ENCODE peak calls at places on chromosomes 4 and X, in nine cellular contexts. One of them, this sample, is unnamed.
A peak's percentile ranks its signal among the peaks of the same experiment; 100 is the strongest.

GRCh38 chr4:25506032-25506571 is 129.0 kb downstream of the ANAPC4 start:
- DNase-seq in uterus: no peak
- DNase-seq in K562: no peak
- DNase-seq in heart right ventricle: no peak
- DNase-seq in cardiac muscle cell: no peak
- DNase-seq in lung: no peak
- DNase-seq in Peyer's patch: no peak
- DNase-seq in sigmoid colon: no peak
- DNase-seq in dorsolateral prefrontal cortex: no peak
- DNase-seq in this sample: no peak

GRCh38 chr4:182143822-182144620 is 99.2 kb upstream of the TENM3 start:
- DNase-seq in K562: no peak
- DNase-seq in dorsolateral prefrontal cortex: no peak
- DNase-seq in cardiac muscle cell: peak; percentile 49
- DNase-seq in lung: no peak
- DNase-seq in sigmoid colon: no peak
- DNase-seq in heart right ventricle: no peak
- DNase-seq in uterus: peak; percentile 36
- DNase-seq in Peyer's patch: no peak
- DNase-seq in this sample: no peak

GRCh38 chrX:76029385-76029784 is 143.5 kb upstream of the PBDC1 start:
- DNase-seq in cardiac muscle cell: no peak
- DNase-seq in heart right ventricle: no peak
- DNase-seq in Peyer's patch: no peak
- DNase-seq in dorsolateral prefrontal cortex: no peak
- DNase-seq in uterus: no peak
- DNase-seq in sigmoid colon: no peak
- DNase-seq in K562: peak; percentile 46
- DNase-seq in lung: no peak
- DNase-seq in this sample: no peak

GRCh38 chr4:103137446-103137827 is 37.8 kb upstream of the BDH2 start:
- DNase-seq in Peyer's patch: no peak
- DNase-seq in K562: no peak
- DNase-seq in dorsolateral prefrontal cortex: no peak
- DNase-seq in cardiac muscle cell: no peak
- DNase-seq in uterus: no peak
- DNase-seq in sigmoid colon: no peak
- DNase-seq in heart right ventricle: no peak
- DNase-seq in lung: no peak
- DNase-seq in this sample: no peak

GRCh38 chrX:23373129-23373804 is 38.6 kb downstream of the PTCHD1 start:
- DNase-seq in heart right ventricle: peak; percentile 4
- DNase-seq in sigmoid colon: no peak
- DNase-seq in dorsolateral prefrontal cortex: no peak
- DNase-seq in uterus: no peak
- DNase-seq in cardiac muscle cell: no peak
- DNase-seq in lung: no peak
- DNase-seq in Peyer's patch: no peak
- DNase-seq in K562: no peak
- DNase-seq in this sample: no peak

GRCh38 chrX:111447298-111447697 is 35.3 kb upstream of the DCX start:
- DNase-seq in Peyer's patch: no peak
- DNase-seq in cardiac muscle cell: peak; percentile 74
- DNase-seq in K562: peak; percentile 51
- DNase-seq in lung: no peak
- DNase-seq in dorsolateral prefrontal cortex: no peak
- DNase-seq in heart right ventricle: no peak
- DNase-seq in uterus: no peak
- DNase-seq in sigmoid colon: no peak
- DNase-seq in this sample: peak; percentile 11

GRCh38 chrX:15384304-15384703 is at the start of gene VEGFD:
- DNase-seq in Peyer's patch: no peak
- DNase-seq in dorsolateral prefrontal cortex: no peak
- DNase-seq in cardiac muscle cell: peak; percentile 56
- DNase-seq in K562: no peak
- DNase-seq in heart right ventricle: no peak
- DNase-seq in lung: no peak
- DNase-seq in sigmoid colon: no peak
- DNase-seq in uterus: no peak
- DNase-seq in this sample: no peak

GRCh38 chr4:139746430-139746829 is 80.8 kb downstream of the MGST2 start:
- DNase-seq in heart right ventricle: no peak
- DNase-seq in Peyer's patch: no peak
- DNase-seq in sigmoid colon: no peak
- DNase-seq in dorsolateral prefrontal cortex: no peak
- DNase-seq in K562: no peak
- DNase-seq in lung: no peak
- DNase-seq in cardiac muscle cell: peak; percentile 59
- DNase-seq in uterus: no peak
- DNase-seq in this sample: no peak

GRCh38 chrX:68684291-68684918 is 36.9 kb downstream of the STARD8 start:
- DNase-seq in heart right ventricle: peak; percentile 73
- DNase-seq in dorsolateral prefrontal cortex: no peak
- DNase-seq in sigmoid colon: peak; percentile 77
- DNase-seq in uterus: no peak
- DNase-seq in Peyer's patch: no peak
- DNase-seq in K562: peak; percentile 37
- DNase-seq in cardiac muscle cell: no peak
- DNase-seq in lung: no peak
- DNase-seq in this sample: no peak

GRCh38 chrX:114162068-114162735 is 421.7 kb upstream of the HTR2C start:
- DNase-seq in Peyer's patch: no peak
- DNase-seq in heart right ventricle: no peak
- DNase-seq in lung: no peak
- DNase-seq in uterus: no peak
- DNase-seq in sigmoid colon: no peak
- DNase-seq in K562: peak; percentile 56
- DNase-seq in dorsolateral prefrontal cortex: no peak
- DNase-seq in cardiac muscle cell: peak; percentile 46
- DNase-seq in this sample: peak; percentile 22

GRCh38 chr4:140326395-140326993 is 47.0 kb upstream of the SCOC start:
- DNase-seq in cardiac muscle cell: peak; percentile 66
- DNase-seq in Peyer's patch: no peak
- DNase-seq in uterus: peak; percentile 28
- DNase-seq in K562: peak; percentile 19
- DNase-seq in sigmoid colon: no peak
- DNase-seq in lung: no peak
- DNase-seq in dorsolateral prefrontal cortex: peak; percentile 27
- DNase-seq in heart right ventricle: peak; percentile 28
- DNase-seq in this sample: no peak

GRCh38 chr4:6808259-6808658 is 25.7 kb downstream of the KIAA0232 start:
- DNase-seq in lung: no peak
- DNase-seq in sigmoid colon: no peak
- DNase-seq in uterus: no peak
- DNase-seq in dorsolateral prefrontal cortex: no peak
- DNase-seq in cardiac muscle cell: no peak
- DNase-seq in heart right ventricle: no peak
- DNase-seq in Peyer's patch: no peak
- DNase-seq in K562: no peak
- DNase-seq in this sample: no peak

GRCh38 chr4:39763714-39764572 is 66.0 kb downstream of the UBE2K start:
- DNase-seq in sigmoid colon: no peak
- DNase-seq in cardiac muscle cell: no peak
- DNase-seq in Peyer's patch: no peak
- DNase-seq in lung: no peak
- DNase-seq in dorsolateral prefrontal cortex: no peak
- DNase-seq in uterus: no peak
- DNase-seq in K562: no peak
- DNase-seq in heart right ventricle: no peak
- DNase-seq in this sample: no peak

GRCh38 chr4:17492058-17492741 is 19.7 kb downstream of the QDPR start:
- DNase-seq in K562: no peak
- DNase-seq in sigmoid colon: no peak
- DNase-seq in uterus: peak; percentile 23
- DNase-seq in Peyer's patch: no peak
- DNase-seq in cardiac muscle cell: no peak
- DNase-seq in lung: no peak
- DNase-seq in heart right ventricle: no peak
- DNase-seq in dorsolateral prefrontal cortex: no peak
- DNase-seq in this sample: no peak

GRCh38 chr4:119337010-119337409 is 15.1 kb upstream of the FABP2 start:
- DNase-seq in sigmoid colon: no peak
- DNase-seq in uterus: no peak
- DNase-seq in Peyer's patch: no peak
- DNase-seq in K562: no peak
- DNase-seq in cardiac muscle cell: no peak
- DNase-seq in lung: no peak
- DNase-seq in dorsolateral prefrontal cortex: no peak
- DNase-seq in heart right ventricle: no peak
- DNase-seq in this sample: no peak

GRCh38 chr4:157143365-157143764 is 67.4 kb downstream of the GLRB start:
- DNase-seq in cardiac muscle cell: no peak
- DNase-seq in dorsolateral prefrontal cortex: no peak
- DNase-seq in lung: no peak
- DNase-seq in K562: no peak
- DNase-seq in uterus: no peak
- DNase-seq in heart right ventricle: no peak
- DNase-seq in Peyer's patch: no peak
- DNase-seq in sigmoid colon: no peak
- DNase-seq in this sample: no peak

GRCh38 chrX:71852182-71852581 is 58.5 kb upstream of the NHSL2 start:
- DNase-seq in uterus: no peak
- DNase-seq in lung: no peak
- DNase-seq in Peyer's patch: no peak
- DNase-seq in cardiac muscle cell: no peak
- DNase-seq in dorsolateral prefrontal cortex: no peak
- DNase-seq in sigmoid colon: no peak
- DNase-seq in heart right ventricle: no peak
- DNase-seq in K562: no peak
- DNase-seq in this sample: no peak

GRCh38 chrX:71846429-71846828 is 64.2 kb upstream of the NHSL2 start:
- DNase-seq in lung: no peak
- DNase-seq in dorsolateral prefrontal cortex: no peak
- DNase-seq in sigmoid colon: no peak
- DNase-seq in Peyer's patch: no peak
- DNase-seq in uterus: no peak
- DNase-seq in K562: no peak
- DNase-seq in heart right ventricle: no peak
- DNase-seq in cardiac muscle cell: no peak
- DNase-seq in this sample: no peak
- H3K27ac ChIP-seq in lung: no peak overlapping the region
- H3K27ac ChIP-seq in dorsolateral prefrontal cortex: no peak overlapping the region
- H3K27ac ChIP-seq in sigmoid colon: no peak overlapping the region
- H3K27ac ChIP-seq in Peyer's patch: no peak overlapping the region
- H3K27ac ChIP-seq in uterus: no peak overlapping the region
- H3K27ac ChIP-seq in K562: no peak overlapping the region
- H3K27ac ChIP-seq in heart right ventricle: no peak overlapping the region
- H3K27ac ChIP-seq in cardiac muscle cell: no peak overlapping the region
- H3K27ac ChIP-seq in this sample: no peak overlapping the region

GRCh38 chr4:41385486-41385885 is 128.8 kb downstream of the UCHL1 start:
- DNase-seq in heart right ventricle: no peak
- DNase-seq in Peyer's patch: no peak
- DNase-seq in cardiac muscle cell: no peak
- DNase-seq in K562: no peak
- DNase-seq in lung: no peak
- DNase-seq in sigmoid colon: no peak
- DNase-seq in dorsolateral prefrontal cortex: no peak
- DNase-seq in uterus: no peak
- DNase-seq in this sample: no peak
- H3K27ac ChIP-seq in heart right ventricle: peak overlapping the region; percentile 7
- H3K27ac ChIP-seq in Peyer's patch: no peak overlapping the region
- H3K27ac ChIP-seq in cardiac muscle cell: no peak overlapping the region
- H3K27ac ChIP-seq in K562: no peak overlapping the region
- H3K27ac ChIP-seq in lung: no peak overlapping the region
- H3K27ac ChIP-seq in sigmoid colon: no peak overlapping the region
- H3K27ac ChIP-seq in dorsolateral prefrontal cortex: peak overlapping the region; percentile 11
- H3K27ac ChIP-seq in uterus: no peak overlapping the region
- H3K27ac ChIP-seq in this sample: no peak overlapping the region

DNA sequence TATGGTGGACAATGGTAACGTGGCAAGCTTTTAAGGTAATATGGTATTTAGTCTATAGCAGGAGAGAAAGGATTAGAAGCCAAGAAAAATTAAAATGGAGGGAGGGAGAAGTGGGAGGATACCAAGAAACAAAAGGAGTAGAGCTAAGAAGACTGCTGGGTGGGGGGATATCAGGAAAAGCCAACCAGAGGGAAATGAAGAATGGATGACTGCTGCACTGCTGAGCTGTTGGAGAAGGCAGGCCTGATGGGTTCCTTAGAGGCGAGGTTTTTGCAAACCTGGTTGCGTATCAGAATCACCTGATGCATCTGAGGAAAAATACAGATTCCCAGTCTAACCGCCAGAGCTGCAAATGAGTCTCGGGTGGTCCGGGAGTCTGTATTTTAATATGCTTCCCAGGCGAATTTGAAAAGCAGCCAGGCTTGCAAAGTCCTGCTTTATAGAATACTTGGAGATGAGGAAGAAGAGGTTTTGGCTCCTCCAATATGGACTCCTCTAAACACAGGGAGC is 1.5 kb downstream of the PGRMC1 start:
- DNase-seq in dorsolateral prefrontal cortex: no peak
- DNase-seq in heart right ventricle: no peak
- DNase-seq in lung: no peak
- DNase-seq in uterus: no peak
- DNase-seq in Peyer's patch: no peak
- DNase-seq in cardiac muscle cell: no peak
- DNase-seq in K562: peak; percentile 17
- DNase-seq in sigmoid colon: no peak
- DNase-seq in this sample: no peak
- H3K27ac ChIP-seq in dorsolateral prefrontal cortex: peak overlapping the region; percentile 69
- H3K27ac ChIP-seq in heart right ventricle: no peak overlapping the region
- H3K27ac ChIP-seq in lung: no peak overlapping the region
- H3K27ac ChIP-seq in uterus: peak overlapping the region; percentile 86
- H3K27ac ChIP-seq in Peyer's patch: peak overlapping the region; percentile 81
- H3K27ac ChIP-seq in cardiac muscle cell: no peak overlapping the region
- H3K27ac ChIP-seq in K562: peak overlapping the region; percentile 81
- H3K27ac ChIP-seq in sigmoid colon: peak overlapping the region; percentile 87
- H3K27ac ChIP-seq in this sample: no peak overlapping the region

GRCh38 chr4:169270810-169271691 is at the start of gene SH3RF1:
- DNase-seq in sigmoid colon: peak; percentile 95
- DNase-seq in heart right ventricle: peak; percentile 91
- DNase-seq in Peyer's patch: peak; percentile 60
- DNase-seq in K562: peak; percentile 46
- DNase-seq in uterus: peak; percentile 90
- DNase-seq in lung: peak; percentile 82
- DNase-seq in cardiac muscle cell: peak; percentile 87
- DNase-seq in dorsolateral prefrontal cortex: peak; percentile 45
- DNase-seq in this sample: no peak

GRCh38 chr4:169271692-169272007 is 894 bp upstream of the SH3RF1 start:
- DNase-seq in K562: no peak
- DNase-seq in sigmoid colon: no peak
- DNase-seq in heart right ventricle: no peak
- DNase-seq in uterus: no peak
- DNase-seq in dorsolateral prefrontal cortex: no peak
- DNase-seq in lung: no peak
- DNase-seq in cardiac muscle cell: no peak
- DNase-seq in Peyer's patch: no peak
- DNase-seq in this sample: no peak

GRCh38 chr4:169267070-169267469 is 3.7 kb downstream of the SH3RF1 start:
- DNase-seq in dorsolateral prefrontal cortex: no peak
- DNase-seq in lung: no peak
- DNase-seq in heart right ventricle: no peak
- DNase-seq in Peyer's patch: no peak
- DNase-seq in cardiac muscle cell: no peak
- DNase-seq in uterus: no peak
- DNase-seq in K562: no peak
- DNase-seq in sigmoid colon: no peak
- DNase-seq in this sample: no peak

GRCh38 chr4:169270156-169270809 is 473 bp downstream of the SH3RF1 start:
- DNase-seq in uterus: peak; percentile 56
- DNase-seq in dorsolateral prefrontal cortex: peak; percentile 5
- DNase-seq in sigmoid colon: peak; percentile 70
- DNase-seq in Peyer's patch: peak; percentile 31
- DNase-seq in lung: peak; percentile 66
- DNase-seq in K562: peak; percentile 20
- DNase-seq in heart right ventricle: peak; percentile 68
- DNase-seq in cardiac muscle cell: peak; percentile 65
- DNase-seq in this sample: no peak

GRCh38 chr4:169268951-169269781 is 1.6 kb downstream of the SH3RF1 start:
- DNase-seq in uterus: no peak
- DNase-seq in dorsolateral prefrontal cortex: no peak
- DNase-seq in heart right ventricle: no peak
- DNase-seq in K562: no peak
- DNase-seq in sigmoid colon: no peak
- DNase-seq in Peyer's patch: no peak
- DNase-seq in cardiac muscle cell: no peak
- DNase-seq in lung: no peak
- DNase-seq in this sample: no peak
- H3K27ac ChIP-seq in uterus: peak overlapping the region; percentile 92
- H3K27ac ChIP-seq in dorsolateral prefrontal cortex: no peak overlapping the region
- H3K27ac ChIP-seq in heart right ventricle: peak overlapping the region; percentile 92
- H3K27ac ChIP-seq in K562: no peak overlapping the region
- H3K27ac ChIP-seq in sigmoid colon: peak overlapping the region; percentile 93
- H3K27ac ChIP-seq in Peyer's patch: peak overlapping the region; percentile 94
- H3K27ac ChIP-seq in cardiac muscle cell: no peak overlapping the region
- H3K27ac ChIP-seq in lung: peak overlapping the region; percentile 87
- H3K27ac ChIP-seq in this sample: no peak overlapping the region

This sample was measured in iPS DF 6.9.